ENCODE peak calls at places on chromosomes 12 and 14, in six cellular contexts. One of them, this sample, is unnamed.
A peak's percentile ranks its signal among the peaks of the same experiment; 100 is the strongest.

GRCh38 chr12:46101121-46101869 is 110.9 kb upstream of the SCAF11 start:
- DNase-seq in ovary: no peak
- DNase-seq in sigmoid colon: no peak
- DNase-seq in A549: peak; percentile 51
- DNase-seq in adrenal gland: no peak
- DNase-seq in GM12892: no peak
- DNase-seq in this sample: no peak

GRCh38 chr12:13210543-13211190 is 14.1 kb downstream of the EMP1 start:
- DNase-seq in ovary: no peak
- DNase-seq in sigmoid colon: no peak
- DNase-seq in A549: no peak
- DNase-seq in adrenal gland: no peak
- DNase-seq in GM12892: no peak
- DNase-seq in this sample: no peak

GRCh38 chr14:38171197-38171596 is 36.5 kb upstream of the SSTR1 start:
- DNase-seq in ovary: no peak
- DNase-seq in sigmoid colon: no peak
- DNase-seq in A549: no peak
- DNase-seq in adrenal gland: no peak
- DNase-seq in GM12892: no peak
- DNase-seq in this sample: no peak

GRCh38 chr12:69440016-69440415 is 30.2 kb upstream of the FRS2 start:
- DNase-seq in ovary: no peak
- DNase-seq in sigmoid colon: no peak
- DNase-seq in A549: no peak
- DNase-seq in adrenal gland: no peak
- DNase-seq in GM12892: no peak
- DNase-seq in this sample: no peak

GRCh38 chr14:31745741-31746140 is 184.5 kb downstream of the NUBPL start:
- DNase-seq in ovary: no peak
- DNase-seq in sigmoid colon: no peak
- DNase-seq in A549: peak; percentile 10
- DNase-seq in adrenal gland: no peak
- DNase-seq in GM12892: no peak
- DNase-seq in this sample: no peak

GRCh38 chr14:54102530-54102929 is 145.9 kb upstream of the BMP4 start:
- DNase-seq in ovary: no peak
- DNase-seq in sigmoid colon: no peak
- DNase-seq in A549: no peak
- DNase-seq in adrenal gland: no peak
- DNase-seq in GM12892: no peak
- DNase-seq in this sample: no peak

GRCh38 chr12:66290716-66291200 is 11.5 kb upstream of the HELB start:
- DNase-seq in ovary: no peak
- DNase-seq in sigmoid colon: no peak
- DNase-seq in A549: no peak
- DNase-seq in adrenal gland: no peak
- DNase-seq in GM12892: no peak
- DNase-seq in this sample: no peak

GRCh38 chr12:4047441-4047840 is 174.2 kb upstream of the PARP11 start:
- DNase-seq in ovary: no peak
- DNase-seq in sigmoid colon: no peak
- DNase-seq in A549: no peak
- DNase-seq in adrenal gland: no peak
- DNase-seq in GM12892: no peak
- DNase-seq in this sample: no peak

GRCh38 chr12:128567730-128568129 is 256.0 kb downstream of the SLC15A4 start:
- DNase-seq in ovary: no peak
- DNase-seq in sigmoid colon: no peak
- DNase-seq in A549: no peak
- DNase-seq in adrenal gland: no peak
- DNase-seq in GM12892: no peak
- DNase-seq in this sample: no peak

GRCh38 chr12:20017772-20018171 is 350.6 kb upstream of the PDE3A start:
- DNase-seq in ovary: no peak
- DNase-seq in sigmoid colon: no peak
- DNase-seq in A549: no peak
- DNase-seq in adrenal gland: no peak
- DNase-seq in GM12892: no peak
- DNase-seq in this sample: no peak

GRCh38 chr12:11801643-11802042 is 152.2 kb downstream of the ETV6 start:
- DNase-seq in ovary: no peak
- DNase-seq in sigmoid colon: no peak
- DNase-seq in A549: no peak
- DNase-seq in adrenal gland: no peak
- DNase-seq in GM12892: no peak
- DNase-seq in this sample: no peak

DNA sequence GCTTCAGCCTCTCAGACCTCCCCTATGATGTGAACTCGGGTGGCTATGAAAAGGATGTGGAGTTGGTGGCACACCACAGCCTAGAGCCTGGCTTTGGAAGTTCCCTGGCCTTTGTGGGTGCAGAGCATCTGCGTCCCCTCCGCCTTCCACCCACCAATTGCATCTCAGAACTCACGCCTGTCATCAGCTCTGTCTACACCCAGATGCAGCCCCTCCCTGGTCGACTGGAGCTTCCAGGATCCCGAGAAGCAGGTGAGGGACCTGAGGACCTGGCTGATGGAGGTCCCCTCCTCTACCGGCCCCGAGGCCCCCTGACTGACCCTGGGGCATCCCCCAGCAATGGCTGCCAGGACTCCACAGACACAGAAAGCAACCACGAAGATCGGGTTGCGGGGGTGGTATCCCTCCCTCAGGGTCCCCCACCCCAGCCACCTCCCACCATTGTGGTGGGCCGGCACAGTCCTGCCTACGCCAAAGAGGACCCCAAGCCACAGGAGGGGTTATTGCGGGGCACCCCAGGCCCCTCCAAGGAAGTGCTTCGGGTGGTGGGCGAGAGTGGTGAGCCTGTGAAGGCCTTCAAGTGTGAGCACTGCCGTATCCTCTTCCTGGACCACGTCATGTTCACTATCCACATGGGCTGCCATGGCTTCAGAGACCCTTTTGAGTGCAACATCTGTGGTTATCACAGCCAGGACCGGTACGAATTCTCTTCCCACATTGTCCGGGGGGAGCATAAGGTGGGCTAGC is 7.0 kb upstream of the RPS26 start:
- DNase-seq in ovary: no peak
- DNase-seq in sigmoid colon: no peak
- DNase-seq in A549: no peak
- DNase-seq in adrenal gland: no peak
- DNase-seq in GM12892: no peak
- DNase-seq in this sample: no peak
- TF ChIP-seq POLR2A in ovary: no peak
- TF ChIP-seq POLR2A in sigmoid colon: no peak
- TF ChIP-seq POLR2A in A549: no peak
- TF ChIP-seq POLR2A in adrenal gland: no peak
- TF ChIP-seq POLR2A in GM12892: no peak
- TF ChIP-seq POLR2A in this sample: no peak

DNA sequence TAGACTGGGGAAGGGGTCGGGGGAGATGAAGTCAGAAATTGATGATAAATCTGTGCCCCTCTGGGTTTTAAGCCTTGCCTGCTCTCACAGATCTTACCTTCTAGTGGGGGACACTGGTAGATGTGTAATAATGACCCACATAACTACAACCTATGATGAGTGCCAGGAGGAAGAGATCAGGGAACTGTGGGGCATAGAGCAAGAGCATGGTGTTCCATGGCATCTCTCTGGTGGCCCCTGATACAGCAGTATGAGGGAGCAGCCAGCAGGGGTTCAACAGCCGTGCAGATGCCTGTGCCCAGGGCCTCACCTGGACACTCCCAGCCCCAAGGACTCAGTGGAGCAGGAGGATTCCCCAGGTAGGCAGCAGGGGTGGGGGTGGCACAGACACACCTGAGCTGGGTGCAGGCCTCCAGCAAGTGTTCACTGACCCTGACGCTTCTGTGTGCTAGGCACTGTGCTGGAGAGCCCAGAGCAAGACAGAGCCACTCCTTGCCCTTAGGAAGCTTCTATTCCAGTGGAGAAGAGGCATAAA is 5.0 kb downstream of the ACACB start:
- DNase-seq in ovary: no peak
- DNase-seq in sigmoid colon: peak; percentile 44
- DNase-seq in A549: no peak
- DNase-seq in adrenal gland: no peak
- DNase-seq in GM12892: no peak
- DNase-seq in this sample: no peak
- TF ChIP-seq POLR2A in ovary: no peak
- TF ChIP-seq POLR2A in sigmoid colon: no peak
- TF ChIP-seq POLR2A in A549: no peak
- TF ChIP-seq POLR2A in adrenal gland: no peak
- TF ChIP-seq POLR2A in GM12892: no peak
- TF ChIP-seq POLR2A in this sample: no peak

DNA sequence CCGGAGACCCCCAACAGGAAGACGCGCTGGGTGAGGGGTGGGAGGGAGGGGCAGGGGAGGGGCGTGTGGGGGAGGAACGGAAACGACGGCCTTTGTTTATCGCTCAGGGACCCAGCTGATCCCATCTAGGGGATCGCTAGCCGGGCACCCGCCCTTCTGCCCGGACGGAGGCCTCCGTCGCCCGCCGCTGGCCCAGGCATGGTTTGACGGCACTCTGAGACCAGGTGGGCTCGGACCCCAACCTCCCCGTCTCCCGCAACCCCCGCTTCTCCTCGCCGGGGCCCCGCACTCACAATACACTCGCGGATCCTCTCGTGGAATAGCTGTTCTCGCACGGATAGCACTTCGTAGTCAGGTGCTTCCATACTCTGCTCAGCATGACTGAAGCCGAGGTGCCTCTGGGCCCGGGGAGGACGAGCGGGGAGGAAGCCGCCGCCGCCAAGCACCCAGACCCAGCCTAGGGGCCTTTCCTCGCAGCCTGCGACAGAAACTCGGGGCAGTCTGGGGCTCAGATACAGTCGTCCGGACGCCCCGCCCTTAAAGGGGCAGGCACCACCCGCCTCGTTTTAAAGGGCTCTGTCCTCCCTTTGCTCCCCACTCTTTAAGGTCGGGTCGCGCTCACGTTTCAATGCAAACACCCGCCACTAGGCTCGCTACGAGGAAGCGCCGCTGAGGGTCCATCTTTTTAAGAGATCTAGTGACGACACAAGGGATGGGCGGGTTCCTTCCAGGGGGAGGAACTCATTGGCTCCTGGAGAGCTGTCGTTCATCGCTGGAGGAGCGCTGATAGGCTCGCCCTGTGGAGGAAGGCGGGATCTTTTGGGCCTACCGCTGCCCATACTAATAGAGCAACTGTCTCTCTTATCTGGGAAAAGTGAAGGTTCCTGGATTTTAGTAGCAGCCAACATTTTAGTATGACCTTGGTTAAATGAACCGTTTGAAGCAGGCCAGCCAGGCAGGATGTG is at the start of gene LMBR1L:
- DNase-seq in ovary: peak; percentile 96
- DNase-seq in sigmoid colon: peak; percentile 99
- DNase-seq in A549: peak; percentile 99
- DNase-seq in adrenal gland: peak; percentile 98
- DNase-seq in GM12892: peak; percentile 96
- DNase-seq in this sample: peak; percentile 99
- TF ChIP-seq POLR2A in ovary: peak; percentile 82
- TF ChIP-seq POLR2A in sigmoid colon: peak; percentile 87
- TF ChIP-seq POLR2A in A549: peak; percentile 65
- TF ChIP-seq POLR2A in adrenal gland: peak; percentile 75
- TF ChIP-seq POLR2A in GM12892: peak; percentile 74
- TF ChIP-seq POLR2A in this sample: no peak

GRCh38 chr12:1805441-1806081 is 14.8 kb upstream of the LRTM2 start:
- DNase-seq in ovary: no peak
- DNase-seq in sigmoid colon: peak; percentile 69
- DNase-seq in A549: no peak
- DNase-seq in adrenal gland: no peak
- DNase-seq in GM12892: no peak
- DNase-seq in this sample: no peak

GRCh38 chr12:1803736-1804135 is 16.6 kb upstream of the LRTM2 start:
- DNase-seq in ovary: no peak
- DNase-seq in sigmoid colon: no peak
- DNase-seq in A549: no peak
- DNase-seq in adrenal gland: no peak
- DNase-seq in GM12892: no peak
- DNase-seq in this sample: no peak

GRCh38 chr12:1806301-1807106 is 13.9 kb upstream of the LRTM2 start:
- DNase-seq in ovary: no peak
- DNase-seq in sigmoid colon: peak; percentile 55
- DNase-seq in A549: no peak
- DNase-seq in adrenal gland: peak; percentile 27
- DNase-seq in GM12892: no peak
- DNase-seq in this sample: no peak

GRCh38 chr12:1807107-1807478 is 13.3 kb upstream of the LRTM2 start:
- DNase-seq in ovary: no peak
- DNase-seq in sigmoid colon: no peak
- DNase-seq in A549: no peak
- DNase-seq in adrenal gland: no peak
- DNase-seq in GM12892: no peak
- DNase-seq in this sample: no peak

GRCh38 chr12:1804545-1805332 is 15.6 kb upstream of the LRTM2 start:
- DNase-seq in ovary: peak; percentile 76
- DNase-seq in sigmoid colon: peak; percentile 93
- DNase-seq in A549: peak; percentile 92
- DNase-seq in adrenal gland: peak; percentile 91
- DNase-seq in GM12892: peak; percentile 95
- DNase-seq in this sample: peak; percentile 97
- TF ChIP-seq POLR2A in ovary: no peak
- TF ChIP-seq POLR2A in sigmoid colon: no peak
- TF ChIP-seq POLR2A in A549: peak; percentile 41
- TF ChIP-seq POLR2A in adrenal gland: no peak
- TF ChIP-seq POLR2A in GM12892: no peak
- TF ChIP-seq POLR2A in this sample: no peak

DNA sequence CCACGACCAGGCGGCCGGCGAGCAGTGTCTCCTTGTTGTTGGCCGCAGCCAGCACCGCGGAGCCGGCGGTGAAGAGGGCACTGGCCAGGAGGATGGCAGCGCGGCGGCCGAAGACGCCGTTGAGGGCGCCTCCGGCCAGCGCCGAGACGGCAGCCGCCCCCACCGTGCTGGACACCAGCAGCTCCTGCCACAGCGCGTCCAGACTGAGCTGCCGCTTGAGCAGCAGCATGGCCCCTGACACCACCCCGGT is 691 bp downstream of the SLC2A13 start:
- DNase-seq in ovary: no peak
- DNase-seq in sigmoid colon: peak; percentile 77
- DNase-seq in A549: no peak
- DNase-seq in adrenal gland: no peak
- DNase-seq in GM12892: no peak
- DNase-seq in this sample: no peak
- TF ChIP-seq POLR2A in ovary: no peak
- TF ChIP-seq POLR2A in sigmoid colon: no peak
- TF ChIP-seq POLR2A in A549: no peak
- TF ChIP-seq POLR2A in adrenal gland: no peak
- TF ChIP-seq POLR2A in GM12892: no peak
- TF ChIP-seq POLR2A in this sample: no peak